ENCODE peak calls at places on chromosome 7, in four cellular contexts. B is H1, K is SK-N-SH, N is K562. Y is an unnamed sample.

GRCh38 chr7:153190452-153190851 is 430.9 kb downstream of the ACTR3B start:
- DNase-seq in K (peak; percentile 58), B (peak; percentile 54), N (peak; percentile 75), Y (peak; percentile 37)

GRCh38 chr7:147971606-147972005 is 619.0 kb upstream of the C7orf33 start:
- DNase-seq in N (no peak), B (no peak), K (no peak), Y (no peak)

GRCh38 chr7:118452128-118452527 is 227.6 kb downstream of the ANKRD7 start:
- DNase-seq in B (no peak), K (no peak), N (no peak), Y (no peak)

GRCh38 chr7:123979876-123980275 is 53.0 kb downstream of the TMEM229A start:
- DNase-seq in K (no peak), B (no peak), N (no peak), Y (no peak)

GRCh38 chr7:150450491-150450992 is at the start of gene GIMAP8:
- DNase-seq in N (no peak), K (no peak), B (no peak), Y (no peak)

GRCh38 chr7:29976673-29977072 is 12.9 kb downstream of the SCRN1 start:
- DNase-seq in K (no peak), B (no peak), N (no peak), Y (no peak)

GRCh38 chr7:132614428-132615076 is 38.3 kb upstream of the PLXNA4 start:
- DNase-seq in K (no peak), B (no peak), N (peak; percentile 7), Y (peak; percentile 66)

GRCh38 chr7:85475071-85475470 is 288.2 kb upstream of the SEMA3D start:
- DNase-seq in B (no peak), N (no peak), K (no peak), Y (no peak)

GRCh38 chr7:131525820-131526219 is 30.6 kb downstream of the PODXL start:
- DNase-seq in K (no peak), N (no peak), B (no peak), Y (no peak)

GRCh38 chr7:64882341-64883112 is 20.5 kb upstream of the ZNF273 start:
- DNase-seq in K (peak; percentile 41), N (no peak), B (no peak), Y (no peak)

GRCh38 chr7:5526190-5527037 is 102.8 kb upstream of the TNRC18 start:
- DNase-seq in N (no peak), K (peak; percentile 31), B (peak; percentile 76), Y (peak; percentile 37)

GRCh38 chr7:155701972-155702544 is 57.6 kb downstream of the RBM33 start:
- DNase-seq in B (no peak), N (no peak), K (no peak), Y (no peak)

GRCh38 chr7:43117025-43117424 is 4.6 kb downstream of the HECW1 start:
- DNase-seq in B (no peak), K (no peak), N (no peak), Y (no peak)

GRCh38 chr7:91164948-91165845 is 99.0 kb upstream of the FZD1 start:
- DNase-seq in K (no peak), N (no peak), B (no peak), Y (no peak)

GRCh38 chr7:86991844-86992243 is 67.6 kb downstream of the ELAPOR2 start:
- DNase-seq in B (no peak), N (no peak), K (no peak), Y (no peak)

GRCh38 chr7:45869426-45869825 is 3.5 kb downstream of the CCDC201 start:
- DNase-seq in B (no peak), K (no peak), N (no peak), Y (no peak)

GRCh38 chr7:23295401-23295697 is 3.8 kb upstream of the MALSU1 start:
- DNase-seq in N (no peak), K (no peak), B (no peak), Y (no peak)

GRCh38 chr7:2773608-2774007 is 70.5 kb downstream of the GNA12 start:
- DNase-seq in N (no peak), B (no peak), K (no peak), Y (no peak)

GRCh38 chr7:98771519-98772241 is 98.1 kb downstream of the TMEM130 start:
- DNase-seq in K (no peak), B (no peak), N (no peak), Y (peak; percentile 25)

DNA sequence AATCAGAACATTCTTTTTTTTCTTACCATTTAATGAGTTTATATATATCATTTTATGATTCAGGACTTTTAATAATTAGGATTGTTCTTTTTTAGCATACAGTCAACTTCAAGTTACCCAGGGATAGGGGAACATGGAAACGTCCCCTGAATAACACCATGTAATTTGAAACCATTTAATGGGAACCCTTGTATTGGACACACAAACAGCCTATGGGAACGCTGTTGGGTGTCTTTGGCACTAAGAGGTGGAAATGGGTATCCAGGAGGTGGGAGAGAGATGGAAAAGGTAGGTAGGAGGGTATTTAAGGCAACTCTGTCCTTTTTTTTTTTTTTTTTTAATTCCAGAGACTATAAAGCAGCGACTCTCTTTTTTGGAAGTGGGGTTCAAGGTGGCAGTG is 2.6 kb downstream of the LUC7L2 start:
- DNase-seq in K (no peak), B (no peak), N (peak; percentile 46), Y (no peak)
- TF ChIP-seq MAX in K (no peak), B (no peak), N (no peak), Y (no peak)

GRCh38 chr7:152158801-152159587 is 133.5 kb downstream of the GALNT11 start:
- DNase-seq in B (no peak), K (no peak), N (no peak), Y (no peak)

GRCh38 chr7:152162287-152162686 is 136.8 kb downstream of the GALNT11 start:
- DNase-seq in N (no peak), B (no peak), K (no peak), Y (no peak)
- TF ChIP-seq TEAD4 in N (no peak), B (no peak), K (no peak), Y (no peak)

GRCh38 chr7:38580485-38580884 is 50.7 kb downstream of the AMPH start:
- DNase-seq in B (no peak), N (no peak), K (no peak), Y (no peak)

GRCh38 chr7:38585551-38585950 is 45.6 kb downstream of the AMPH start:
- DNase-seq in N (no peak), B (no peak), K (no peak), Y (no peak)

DNA sequence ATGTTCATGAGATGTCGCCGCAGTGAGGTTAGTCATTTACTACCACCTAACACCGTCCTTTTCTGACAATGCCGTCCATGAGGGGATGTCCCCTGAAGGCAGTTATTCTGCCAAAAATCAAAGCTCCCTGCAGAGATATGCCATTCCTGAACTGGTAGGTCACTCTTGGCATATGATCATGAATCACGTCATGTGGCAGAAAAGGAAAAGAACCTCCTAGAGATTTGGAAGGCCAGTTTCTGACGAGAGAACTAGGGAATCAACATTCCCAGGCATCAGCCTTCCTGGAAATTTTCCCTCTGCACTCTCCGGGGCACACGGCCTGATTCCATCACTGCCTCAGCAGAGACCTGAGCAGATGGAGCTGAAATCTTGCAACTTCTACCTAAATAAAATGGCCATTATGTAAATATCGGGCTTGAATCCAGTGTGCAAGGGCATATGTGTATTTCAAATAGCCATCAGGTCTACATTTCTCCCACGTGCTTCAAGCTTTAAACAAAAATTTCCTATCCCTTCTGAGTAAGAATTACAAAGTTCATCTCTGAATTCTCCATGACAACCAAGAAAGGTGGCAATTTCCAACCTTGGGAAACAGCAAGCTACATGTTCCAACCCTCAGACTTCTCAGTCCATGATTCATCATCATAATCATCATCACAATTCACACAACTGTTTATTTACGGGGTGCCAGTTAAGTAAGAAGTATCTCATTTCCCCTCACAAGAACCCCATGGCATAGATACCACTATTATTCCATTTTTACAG is 46.5 kb downstream of the AMPH start:
- DNase-seq in K (no peak), B (no peak), N (no peak), Y (no peak)
- TF ChIP-seq MAX in K (no peak), B (no peak), N (no peak), Y (no peak)

GRCh38 chr7:1454471-1455065 is 4.7 kb downstream of the MICALL2 start:
- DNase-seq in K (no peak), B (no peak), N (no peak), Y (no peak)
- TF ChIP-seq TEAD4 in K (no peak), B (no peak), N (no peak), Y (no peak)

DNA sequence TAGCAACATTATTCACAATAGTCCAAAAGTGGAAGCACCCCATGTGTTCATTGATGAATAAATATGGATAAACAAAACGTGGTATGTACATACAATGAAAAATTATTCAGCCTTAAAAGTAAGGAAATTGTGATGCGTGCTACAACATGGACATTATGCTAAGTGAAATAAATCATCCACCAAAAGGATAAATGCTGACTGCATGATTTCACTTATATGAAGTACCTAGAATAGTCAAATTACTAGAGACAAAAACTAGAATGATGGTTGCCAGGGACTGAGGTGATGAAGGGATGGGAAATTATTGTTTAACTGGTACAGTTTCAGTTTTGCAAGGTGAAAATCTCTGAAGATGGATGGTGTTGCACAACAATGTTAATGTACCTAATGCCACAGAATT is 56.6 kb downstream of the THSD7A start:
- DNase-seq in K (no peak), N (no peak), B (no peak), Y (no peak)
- TF ChIP-seq MAX in K (no peak), N (no peak), B (no peak), Y (no peak)

GRCh38 chr7:158248816-158249215 is 338.8 kb downstream of the PTPRN2 start:
- DNase-seq in N (no peak), B (no peak), K (no peak), Y (no peak)

GRCh38 chr7:158247758-158248487 is 339.7 kb downstream of the PTPRN2 start:
- DNase-seq in N (no peak), B (no peak), K (no peak), Y (no peak)

GRCh38 chr7:158251061-158251965 is 336.3 kb downstream of the PTPRN2 start:
- DNase-seq in B (peak; percentile 14), K (no peak), N (no peak), Y (peak; percentile 3)

GRCh38 chr7:158252081-158252836 is 335.4 kb downstream of the PTPRN2 start:
- DNase-seq in N (no peak), K (peak; percentile 54), B (peak; percentile 38), Y (peak; percentile 4)

DNA sequence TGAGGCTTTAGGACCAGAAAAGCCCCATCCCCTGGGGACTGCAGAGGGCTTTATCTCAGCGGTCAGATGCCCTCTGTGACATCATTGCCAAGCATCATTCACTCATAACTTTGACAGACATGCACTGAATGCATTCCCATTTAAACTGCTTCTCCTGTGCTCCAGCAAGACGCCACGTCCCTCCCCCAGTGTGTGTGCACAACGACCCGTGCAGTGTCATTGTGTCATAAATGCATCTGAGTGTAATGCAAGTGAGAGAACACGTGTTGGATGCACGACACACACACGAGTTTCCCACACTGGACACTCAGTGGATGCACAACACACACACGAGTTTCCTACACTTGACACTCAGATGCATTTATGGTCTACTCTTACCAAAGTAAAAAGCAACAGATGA is 337.9 kb downstream of the PTPRN2 start:
- DNase-seq in B (no peak), N (no peak), K (peak; percentile 3), Y (no peak)
- TF ChIP-seq TEAD4 in B (no peak), N (no peak), K (no peak), Y (no peak)

DNA sequence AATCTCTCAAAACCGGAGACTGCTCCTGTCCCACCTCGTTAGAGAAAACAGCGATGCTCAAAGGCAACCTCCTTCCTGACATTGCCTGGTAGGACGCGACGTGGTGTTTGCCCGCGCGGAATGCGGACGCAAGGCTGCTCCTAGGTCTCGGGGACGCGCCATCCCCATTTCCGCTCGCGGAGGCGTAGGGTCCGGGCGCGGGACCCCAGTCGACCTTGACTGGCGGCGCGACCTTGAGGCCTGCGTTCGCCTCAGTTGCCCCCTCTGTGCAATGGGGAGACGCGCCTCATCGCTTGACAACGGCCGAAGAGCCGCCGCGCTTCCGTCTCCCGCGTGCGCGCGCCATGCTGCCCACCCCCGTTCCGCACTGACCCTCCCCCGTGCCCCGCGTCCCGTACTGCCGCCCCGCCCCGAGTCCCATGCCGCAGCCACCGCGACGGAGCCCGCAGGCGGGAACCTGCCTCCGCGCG is 412 bp upstream of the PPIA start:
- DNase-seq in K (no peak), B (no peak), N (no peak), Y (no peak)
- TF ChIP-seq MAX in K (peak; percentile 90), B (peak; percentile 86), N (peak; percentile 50), Y (peak; percentile 88)

GRCh38 chr7:81244213-81244612 is 325.4 kb upstream of the SEMA3C start:
- DNase-seq in K (no peak), B (no peak), N (peak; percentile 20), Y (no peak)
- TF ChIP-seq TEAD4 in K (no peak), B (no peak), N (no peak), Y (no peak)